ENCODE peak calls at places on chromosomes 3 and 15, in five cellular contexts. K, P, T, F and L are unnamed samples.

GRCh38 chr3:16200411-16200810 is 25.9 kb downstream of the GALNT15 start:
- DNase-seq in K (no peak), P (no peak), T (no peak), F (no peak), L (no peak)

GRCh38 chr3:176352716-176353334 is 844.5 kb downstream of the TBL1XR1 start:
- DNase-seq in K (no peak), P (no peak), T (no peak), F (no peak), L (no peak)

GRCh38 chr15:68112711-68113110 is 58.6 kb downstream of the PIAS1 start:
- DNase-seq in K (no peak), P (no peak), T (no peak), F (no peak), L (no peak)

GRCh38 chr3:123392871-123393620 is 55.8 kb downstream of the ADCY5 start:
- DNase-seq in K (no peak), P (no peak), T (no peak), F (no peak), L (no peak)

GRCh38 chr3:138426211-138426610 is 8.2 kb upstream of the ESYT3 start:
- DNase-seq in K (no peak), P (peak), T (no peak), F (no peak), L (no peak)

GRCh38 chr3:140898340-140899180 is 43.1 kb upstream of the SLC25A36 start:
- DNase-seq in K (no peak), P (peak), T (no peak), F (peak), L (no peak)

GRCh38 chr3:192571197-192571791 is 156.0 kb downstream of the FGF12 start:
- DNase-seq in K (peak), P (no peak), T (no peak), F (no peak), L (peak)

GRCh38 chr3:196397941-196398340 is 34.3 kb downstream of the UBXN7 start:
- DNase-seq in K (no peak), P (no peak), T (no peak), F (no peak), L (no peak)

GRCh38 chr3:188090626-188091309 is 63.2 kb upstream of the LPP start:
- DNase-seq in K (no peak), P (no peak), T (no peak), F (no peak), L (no peak)

GRCh38 chr3:126105691-126106187 is 21.8 kb upstream of the SLC41A3 start:
- DNase-seq in K (no peak), P (no peak), T (no peak), F (no peak), L (no peak)

GRCh38 chr3:126685041-126685440 is 19.0 kb upstream of the CHCHD6 start:
- DNase-seq in K (no peak), P (no peak), T (no peak), F (no peak), L (no peak)

GRCh38 chr3:45907769-45908705 is 21.7 kb downstream of the CCR9 start:
- DNase-seq in K (no peak), P (no peak), T (no peak), F (peak), L (no peak)

GRCh38 chr3:16741103-16741758 is 136.0 kb upstream of the DAZL start:
- DNase-seq in K (no peak), P (no peak), T (no peak), F (no peak), L (no peak)

GRCh38 chr3:182052360-182052759 is 340.6 kb downstream of the SOX2 start:
- DNase-seq in K (no peak), P (no peak), T (no peak), F (no peak), L (no peak)

GRCh38 chr15:53384417-53384816 is 375.0 kb downstream of the WDR72 start:
- DNase-seq in K (no peak), P (peak), T (no peak), F (no peak), L (no peak)

GRCh38 chr3:151379083-151379734 is 5.3 kb downstream of the P2RY12 start:
- DNase-seq in K (peak), P (peak), T (no peak), F (no peak), L (no peak)

GRCh38 chr15:85600001-85600400 is 194.7 kb downstream of the KLHL25 start:
- DNase-seq in K (no peak), P (no peak), T (no peak), F (no peak), L (no peak)

GRCh38 chr3:119630562-119631329 is 29.6 kb downstream of the POPDC2 start:
- DNase-seq in K (no peak), P (no peak), T (no peak), F (no peak), L (no peak)

GRCh38 chr3:34106879-34107278 is 308.4 kb downstream of the PDCD6IP start:
- DNase-seq in K (no peak), P (peak), T (no peak), F (no peak), L (no peak)

GRCh38 chr3:12405432-12406272 is 78.6 kb upstream of the TSEN2 start:
- DNase-seq in K (peak), P (no peak), T (no peak), F (no peak), L (no peak)
- H3K27ac ChIP-seq in K (peak), P (no peak), T (no peak), F (no peak), L (no peak)

GRCh38 chr3:197494366-197495058 is 61.3 kb downstream of the BDH1 start:
- DNase-seq in K (no peak), P (no peak), T (no peak), F (no peak), L (no peak)

GRCh38 chr3:197495999-197496745 is 59.6 kb downstream of the BDH1 start:
- DNase-seq in K (no peak), P (no peak), T (no peak), F (no peak), L (no peak)

GRCh38 chr3:197495059-197495455 is 60.7 kb downstream of the BDH1 start:
- DNase-seq in K (no peak), P (no peak), T (no peak), F (no peak), L (no peak)

GRCh38 chr3:197496746-197497125 is 59.0 kb downstream of the BDH1 start:
- DNase-seq in K (no peak), P (no peak), T (no peak), F (no peak), L (no peak)

DNA sequence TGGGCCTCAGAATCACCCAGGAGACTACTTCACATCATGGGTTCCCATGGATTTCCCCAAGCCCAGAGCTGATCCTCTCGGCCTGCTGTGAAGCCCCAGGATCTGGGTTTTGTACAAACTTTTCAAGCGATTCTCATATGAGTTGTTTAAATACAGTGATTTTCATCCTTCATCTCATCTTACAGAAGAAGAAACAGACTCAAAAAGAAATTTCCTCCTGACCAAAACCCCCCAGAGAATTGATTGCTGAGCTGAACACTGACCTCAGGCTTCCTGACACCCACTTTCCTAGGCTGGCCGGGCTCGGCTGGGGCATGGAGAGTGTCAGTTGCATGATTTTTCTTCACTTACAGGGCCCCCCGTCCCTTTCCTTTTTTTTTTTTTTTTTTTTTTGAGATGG is 60.3 kb downstream of the BDH1 start:
- DNase-seq in K (no peak), P (no peak), T (no peak), F (no peak), L (no peak)
- H3K27ac ChIP-seq in K (peak), P (no peak), T (no peak), F (no peak), L (no peak)

DNA sequence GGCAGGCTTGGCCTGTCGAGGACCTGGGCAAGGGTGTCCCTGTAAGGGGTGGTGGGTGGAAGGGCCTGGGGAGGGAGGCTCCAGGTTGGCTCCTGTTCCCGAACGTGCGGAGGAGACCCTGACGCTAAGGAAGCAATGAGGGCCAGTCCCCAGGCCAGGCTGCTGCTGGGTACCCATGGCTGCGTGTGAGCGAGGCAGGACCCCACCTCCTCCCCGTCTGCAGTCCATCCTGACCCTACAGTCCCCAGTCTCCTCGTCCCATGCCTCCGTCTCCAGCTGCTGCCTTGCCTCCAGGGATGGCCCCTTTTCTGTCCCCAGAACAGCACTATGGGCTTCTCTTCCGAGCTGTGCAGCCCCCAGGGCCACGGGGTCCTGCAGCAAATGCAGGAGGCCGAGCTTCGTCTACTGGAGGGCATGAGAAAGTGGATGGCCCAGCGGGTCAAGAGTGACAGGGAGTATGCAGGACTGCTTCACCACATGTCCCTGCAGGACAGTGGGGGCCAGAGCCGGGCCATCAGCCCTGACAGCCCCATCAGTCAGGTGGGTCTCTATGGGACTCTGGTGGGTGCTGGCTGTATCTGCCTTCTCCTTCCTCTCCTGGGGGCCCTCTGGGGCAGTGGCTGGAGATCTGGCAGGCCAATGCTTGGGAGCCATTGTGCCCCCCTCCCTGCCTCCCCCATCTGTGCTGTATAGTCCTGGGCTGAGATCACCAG is 571 bp downstream of the FES start:
- DNase-seq in K (no peak), P (no peak), T (no peak), F (no peak), L (no peak)
- H3K27ac ChIP-seq in K (no peak), P (no peak), T (no peak), F (no peak), L (peak)

DNA sequence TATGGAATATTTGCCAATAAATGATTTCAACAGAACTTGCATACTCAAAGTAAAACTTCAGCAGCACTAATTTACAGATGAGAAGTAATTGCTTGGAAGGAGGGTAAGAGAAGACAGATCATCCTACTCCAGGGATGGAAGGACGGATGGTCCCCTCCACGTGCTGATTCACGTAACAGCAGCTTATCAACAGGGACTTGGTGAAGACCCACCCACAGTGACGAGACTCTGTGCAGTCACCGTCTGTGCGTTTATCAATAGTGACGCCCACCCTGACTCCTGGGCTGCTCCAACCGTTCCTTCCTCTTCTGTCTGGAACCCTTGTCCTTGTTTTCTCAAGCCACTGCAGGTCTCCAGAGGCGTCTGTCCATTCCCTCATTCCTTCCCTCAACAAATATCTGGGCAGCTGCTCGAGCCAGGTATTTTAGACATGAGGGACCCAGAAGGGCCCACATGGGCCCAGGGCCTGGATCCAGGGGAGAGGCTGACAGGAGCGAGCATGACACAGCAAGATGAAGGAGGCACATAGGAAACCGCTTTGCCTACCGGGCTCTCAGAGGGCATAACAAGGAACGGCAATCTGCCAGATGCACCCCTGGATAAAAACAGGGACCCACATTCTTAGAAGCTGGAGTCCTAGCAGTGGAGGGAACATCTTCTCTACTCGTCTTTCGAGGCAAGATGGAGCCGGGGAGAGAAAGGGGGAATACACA is 33.3 kb downstream of the PCSK6 start:
- DNase-seq in K (no peak), P (no peak), T (no peak), F (no peak), L (no peak)
- H3K27ac ChIP-seq in K (no peak), P (no peak), T (no peak), F (no peak), L (peak)

DNA sequence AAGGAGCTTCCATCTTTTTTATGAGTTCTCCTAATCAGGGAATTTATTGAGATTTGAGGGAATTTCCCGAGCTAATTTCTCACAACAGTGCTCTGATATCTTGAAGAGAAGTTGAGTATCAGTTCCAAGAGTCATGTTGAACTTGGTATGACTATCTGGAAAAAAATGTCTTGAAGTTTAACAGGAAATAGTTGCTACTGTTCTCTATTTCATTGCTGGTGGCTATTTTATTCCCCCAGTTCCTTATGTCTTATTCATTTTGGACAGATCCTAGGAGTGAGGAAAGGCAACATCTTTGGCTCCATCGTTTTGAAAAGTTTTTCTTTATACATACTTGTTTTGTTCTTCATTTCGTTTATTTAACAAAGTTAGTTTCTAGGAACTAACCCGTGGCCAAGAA is 307.8 kb upstream of the AGTR1 start:
- DNase-seq in K (no peak), P (no peak), T (no peak), F (no peak), L (no peak)
- H3K27ac ChIP-seq in K (no peak), P (no peak), T (no peak), F (no peak), L (no peak)

GRCh38 chr3:13277130-13277783 is 142.9 kb downstream of the NUP210 start:
- DNase-seq in K (no peak), P (no peak), T (no peak), F (no peak), L (no peak)
- H3K27ac ChIP-seq in K (no peak), P (no peak), T (no peak), F (no peak), L (peak)

GRCh38 chr3:172104471-172105072 is 65.2 kb downstream of the FNDC3B start:
- DNase-seq in K (no peak), P (peak), T (no peak), F (no peak), L (no peak)

GRCh38 chr3:172102883-172103310 is 63.5 kb downstream of the FNDC3B start:
- DNase-seq in K (no peak), P (no peak), T (no peak), F (no peak), L (no peak)

GRCh38 chr3:172106037-172106559 is 66.7 kb downstream of the FNDC3B start:
- DNase-seq in K (no peak), P (no peak), T (no peak), F (no peak), L (no peak)

GRCh38 chr3:172102123-172102882 is 62.9 kb downstream of the FNDC3B start:
- DNase-seq in K (no peak), P (no peak), T (no peak), F (peak), L (no peak)

DNA sequence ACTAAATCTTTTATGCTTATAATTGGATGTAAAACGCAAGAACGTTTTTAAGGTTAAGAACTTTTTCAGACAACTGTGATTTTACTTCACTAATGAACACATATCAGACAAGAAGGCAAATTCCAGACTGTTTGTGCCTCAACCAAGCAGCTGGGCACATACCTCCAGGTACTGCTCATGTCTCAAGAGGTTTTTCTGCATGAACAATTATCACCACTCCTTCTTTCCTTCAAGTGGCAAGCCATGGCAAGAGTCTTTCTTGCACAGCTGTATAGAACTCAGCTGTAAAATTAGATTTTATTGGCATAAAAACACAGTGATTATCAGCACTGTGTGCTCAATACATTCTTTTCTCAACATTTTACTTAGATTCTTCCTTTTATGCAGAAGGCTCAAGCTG is 64.3 kb downstream of the FNDC3B start:
- DNase-seq in K (no peak), P (no peak), T (no peak), F (no peak), L (no peak)
- H3K27ac ChIP-seq in K (peak), P (peak), T (no peak), F (peak), L (no peak)

DNA sequence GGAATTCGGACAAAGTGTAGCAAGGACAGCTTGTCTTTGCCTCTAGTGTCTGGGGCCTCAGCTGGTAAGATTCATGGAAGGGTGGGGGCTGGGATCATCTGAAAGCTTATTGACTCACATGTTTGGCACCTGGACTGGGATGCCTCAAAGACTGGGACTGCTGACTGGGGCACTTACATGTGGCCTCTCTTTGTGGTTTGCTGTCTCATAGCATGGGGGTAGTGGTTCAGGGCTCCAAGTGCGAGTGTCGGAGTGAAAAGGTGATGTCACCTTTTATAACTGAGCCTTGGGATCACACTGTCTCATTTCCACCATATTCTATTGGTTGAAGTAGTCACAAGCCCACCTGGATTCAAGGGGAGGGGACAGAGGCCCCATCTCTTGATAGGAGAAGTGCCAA is 6.8 kb downstream of the MFSD1 start:
- DNase-seq in K (no peak), P (no peak), T (no peak), F (no peak), L (no peak)
- H3K27ac ChIP-seq in K (no peak), P (no peak), T (no peak), F (no peak), L (no peak)